ENCODE peak calls at places on chromosomes 11 and 22, in seven cellular contexts. L, K, S, O, X, C and U are unnamed samples.

GRCh38 chr11:107385361-107385982 is 72.2 kb downstream of the CWF19L2 start:
- DNase-seq in L (no peak), K (no peak), S (peak; percentile 2), O (no peak), X (no peak), C (no peak), U (no peak)

GRCh38 chr11:95505927-95506426 is 275.0 kb upstream of the SESN3 start:
- DNase-seq in L (no peak), K (no peak), S (no peak), O (no peak), X (no peak), C (no peak), U (no peak)

GRCh38 chr11:80831374-80831773 is 1390.5 kb upstream of the TENM4 start:
- DNase-seq in L (no peak), K (no peak), S (no peak), O (no peak), X (no peak), C (no peak), U (no peak)

GRCh38 chr22:32544953-32545558 is 70.4 kb downstream of the FBXO7 start:
- DNase-seq in L (no peak), K (no peak), S (peak; percentile 62), O (no peak), X (no peak), C (no peak), U (no peak)

GRCh38 chr11:29530961-29531360 is 485.9 kb downstream of the KCNA4 start:
- DNase-seq in L (no peak), K (no peak), S (no peak), O (no peak), X (no peak), C (no peak), U (no peak)

GRCh38 chr22:37588540-37589215 is 8.8 kb upstream of the LGALS2 start:
- DNase-seq in L (no peak), K (no peak), S (no peak), O (no peak), X (no peak), C (no peak), U (no peak)

GRCh38 chr22:37496651-37497599 is 10.7 kb upstream of the MFNG start:
- DNase-seq in L (peak; percentile 97), K (peak; percentile 88), S (peak; percentile 93), O (no peak), X (no peak), C (peak; percentile 98), U (no peak)

GRCh38 chr11:63489879-63490278 is 1.1 kb downstream of the PLAAT5 start:
- DNase-seq in L (no peak), K (peak; percentile 58), S (no peak), O (no peak), X (no peak), C (no peak), U (no peak)

GRCh38 chr11:10898763-10899541 is 41.1 kb upstream of the ZBED5 start:
- DNase-seq in L (no peak), K (no peak), S (no peak), O (no peak), X (no peak), C (no peak), U (peak; percentile 53)

GRCh38 chr11:13837286-13837685 is 125.2 kb upstream of the SPON1 start:
- DNase-seq in L (peak; percentile 27), K (no peak), S (no peak), O (no peak), X (no peak), C (peak; percentile 64), U (no peak)

GRCh38 chr11:60910711-60911366 is 3.1 kb upstream of the TMEM109 start:
- DNase-seq in L (no peak), K (no peak), S (no peak), O (peak; percentile 26), X (no peak), C (no peak), U (no peak)

GRCh38 chr22:30612789-30613188 is 5.8 kb downstream of the TCN2 start:
- DNase-seq in L (no peak), K (peak; percentile 53), S (no peak), O (no peak), X (no peak), C (no peak), U (peak; percentile 7)

GRCh38 chr11:115523727-115524399 is 19.6 kb upstream of the CADM1 start:
- DNase-seq in L (no peak), K (no peak), S (no peak), O (no peak), X (no peak), C (no peak), U (no peak)

GRCh38 chr11:87351671-87352070 is 313.9 kb downstream of the TMEM135 start:
- DNase-seq in L (no peak), K (no peak), S (no peak), O (no peak), X (no peak), C (no peak), U (no peak)

GRCh38 chr22:31491218-31491962 is 1.7 kb upstream of the EIF4ENIF1 start:
- DNase-seq in L (no peak), K (peak; percentile 77), S (no peak), O (no peak), X (no peak), C (no peak), U (no peak)

GRCh38 chr22:20803696-20804324 is 29.9 kb downstream of the SERPIND1 start:
- DNase-seq in L (peak; percentile 44), K (peak; percentile 76), S (peak; percentile 25), O (no peak), X (no peak), C (peak; percentile 18), U (peak; percentile 34)

GRCh38 chr22:33521879-33522665 is 398.2 kb downstream of the LARGE1 start:
- DNase-seq in L (no peak), K (no peak), S (no peak), O (no peak), X (no peak), C (no peak), U (no peak)

GRCh38 chr11:64237484-64237951 is 3.1 kb downstream of the VEGFB start:
- DNase-seq in L (no peak), K (no peak), S (no peak), O (peak; percentile 13), X (no peak), C (no peak), U (no peak)

GRCh38 chr22:17788528-17789378 is 14.5 kb upstream of the BID start:
- DNase-seq in L (no peak), K (peak; percentile 79), S (no peak), O (no peak), X (no peak), C (no peak), U (peak; percentile 26)

GRCh38 chr11:126214446-126215240 is 3.1 kb downstream of the FAM118B start:
- DNase-seq in L (no peak), K (no peak), S (no peak), O (no peak), X (no peak), C (peak; percentile 6), U (no peak)

GRCh38 chr11:69799582-69799981 is 19.6 kb downstream of the FGF3 start:
- DNase-seq in L (no peak), K (peak; percentile 89), S (peak; percentile 48), O (no peak), X (no peak), C (peak; percentile 37), U (no peak)

GRCh38 chr11:44047931-44048431 is at the start of gene ACCSL:
- DNase-seq in L (no peak), K (no peak), S (no peak), O (no peak), X (no peak), C (no peak), U (no peak)

GRCh38 chr11:119723952-119724325 is 5.1 kb downstream of the NECTIN1 start:
- DNase-seq in L (no peak), K (no peak), S (no peak), O (no peak), X (no peak), C (no peak), U (no peak)

GRCh38 chr11:117010808-117011540 is 87.3 kb downstream of the SIK3 start:
- DNase-seq in L (no peak), K (no peak), S (peak; percentile 98), O (no peak), X (no peak), C (peak; percentile 51), U (no peak)

GRCh38 chr11:72754149-72754543 is 1.9 kb upstream of the ARAP1 start:
- DNase-seq in L (no peak), K (no peak), S (no peak), O (no peak), X (no peak), C (no peak), U (no peak)